ENCODE peak calls at places on chromosomes 13 and 19, in six cellular contexts. One of them, this sample, is unnamed.

GRCh38 chr19:42129399-42130253 is 2.6 kb downstream of the POU2F2 start:
- DNase-seq in stimulated activated CD8-positive, alpha-beta memory T cell treated with anti-CD3 and anti-CD28 coated beads, Interleukin-12 subunit alpha, Interleukin-12 subunit beta, amount 100 ng/mL, for 4 hours: no peak
- DNase-seq in ureter: no peak
- DNase-seq in AG09319: no peak
- DNase-seq in HL-60: peak
- DNase-seq in T-helper 22 cell: no peak
- DNase-seq in this sample: no peak

GRCh38 chr13:100597253-100597652 is 8.7 kb upstream of the GGACT start:
- DNase-seq in stimulated activated CD8-positive, alpha-beta memory T cell treated with anti-CD3 and anti-CD28 coated beads, Interleukin-12 subunit alpha, Interleukin-12 subunit beta, amount 100 ng/mL, for 4 hours: no peak
- DNase-seq in ureter: no peak
- DNase-seq in AG09319: no peak
- DNase-seq in HL-60: no peak
- DNase-seq in T-helper 22 cell: no peak
- DNase-seq in this sample: no peak

GRCh38 chr19:48970923-48971395 is 5.8 kb downstream of the FTL start:
- DNase-seq in stimulated activated CD8-positive, alpha-beta memory T cell treated with anti-CD3 and anti-CD28 coated beads, Interleukin-12 subunit alpha, Interleukin-12 subunit beta, amount 100 ng/mL, for 4 hours: peak
- DNase-seq in ureter: peak
- DNase-seq in AG09319: no peak
- DNase-seq in HL-60: no peak
- DNase-seq in T-helper 22 cell: peak
- DNase-seq in this sample: no peak

GRCh38 chr19:6677924-6678689 is 8.1 kb upstream of the TNFSF14 start:
- DNase-seq in stimulated activated CD8-positive, alpha-beta memory T cell treated with anti-CD3 and anti-CD28 coated beads, Interleukin-12 subunit alpha, Interleukin-12 subunit beta, amount 100 ng/mL, for 4 hours: no peak
- DNase-seq in ureter: peak
- DNase-seq in AG09319: no peak
- DNase-seq in HL-60: no peak
- DNase-seq in T-helper 22 cell: no peak
- DNase-seq in this sample: no peak

GRCh38 chr13:34416833-34417425 is 525.1 kb upstream of the NBEA start:
- DNase-seq in stimulated activated CD8-positive, alpha-beta memory T cell treated with anti-CD3 and anti-CD28 coated beads, Interleukin-12 subunit alpha, Interleukin-12 subunit beta, amount 100 ng/mL, for 4 hours: no peak
- DNase-seq in ureter: peak
- DNase-seq in AG09319: peak
- DNase-seq in HL-60: no peak
- DNase-seq in T-helper 22 cell: no peak
- DNase-seq in this sample: no peak

GRCh38 chr13:66405908-66406802 is 824.0 kb downstream of the PCDH9 start:
- DNase-seq in stimulated activated CD8-positive, alpha-beta memory T cell treated with anti-CD3 and anti-CD28 coated beads, Interleukin-12 subunit alpha, Interleukin-12 subunit beta, amount 100 ng/mL, for 4 hours: no peak
- DNase-seq in ureter: no peak
- DNase-seq in AG09319: no peak
- DNase-seq in HL-60: no peak
- DNase-seq in T-helper 22 cell: no peak
- DNase-seq in this sample: no peak

GRCh38 chr19:52453324-52454094 is at the start of gene ZNF578:
- DNase-seq in stimulated activated CD8-positive, alpha-beta memory T cell treated with anti-CD3 and anti-CD28 coated beads, Interleukin-12 subunit alpha, Interleukin-12 subunit beta, amount 100 ng/mL, for 4 hours: peak
- DNase-seq in ureter: peak
- DNase-seq in AG09319: peak
- DNase-seq in HL-60: peak
- DNase-seq in T-helper 22 cell: peak
- DNase-seq in this sample: peak

GRCh38 chr13:46097015-46097414 is 7.8 kb downstream of the CPB2 start:
- DNase-seq in stimulated activated CD8-positive, alpha-beta memory T cell treated with anti-CD3 and anti-CD28 coated beads, Interleukin-12 subunit alpha, Interleukin-12 subunit beta, amount 100 ng/mL, for 4 hours: no peak
- DNase-seq in ureter: no peak
- DNase-seq in AG09319: no peak
- DNase-seq in HL-60: no peak
- DNase-seq in T-helper 22 cell: no peak
- DNase-seq in this sample: no peak

GRCh38 chr19:34256835-34257558 is 2.6 kb downstream of the GARRE1 start:
- DNase-seq in stimulated activated CD8-positive, alpha-beta memory T cell treated with anti-CD3 and anti-CD28 coated beads, Interleukin-12 subunit alpha, Interleukin-12 subunit beta, amount 100 ng/mL, for 4 hours: no peak
- DNase-seq in ureter: no peak
- DNase-seq in AG09319: no peak
- DNase-seq in HL-60: no peak
- DNase-seq in T-helper 22 cell: no peak
- DNase-seq in this sample: no peak

GRCh38 chr19:20926796-20927195 is 3.7 kb downstream of the ZNF85 start:
- DNase-seq in stimulated activated CD8-positive, alpha-beta memory T cell treated with anti-CD3 and anti-CD28 coated beads, Interleukin-12 subunit alpha, Interleukin-12 subunit beta, amount 100 ng/mL, for 4 hours: no peak
- DNase-seq in ureter: no peak
- DNase-seq in AG09319: no peak
- DNase-seq in HL-60: no peak
- DNase-seq in T-helper 22 cell: no peak
- DNase-seq in this sample: no peak

GRCh38 chr19:17762505-17763229 is 11.4 kb downstream of the FCHO1 start:
- DNase-seq in stimulated activated CD8-positive, alpha-beta memory T cell treated with anti-CD3 and anti-CD28 coated beads, Interleukin-12 subunit alpha, Interleukin-12 subunit beta, amount 100 ng/mL, for 4 hours: no peak
- DNase-seq in ureter: no peak
- DNase-seq in AG09319: no peak
- DNase-seq in HL-60: no peak
- DNase-seq in T-helper 22 cell: no peak
- DNase-seq in this sample: no peak

GRCh38 chr19:16096281-16096855 is 15.3 kb upstream of the RAB8A start:
- DNase-seq in stimulated activated CD8-positive, alpha-beta memory T cell treated with anti-CD3 and anti-CD28 coated beads, Interleukin-12 subunit alpha, Interleukin-12 subunit beta, amount 100 ng/mL, for 4 hours: no peak
- DNase-seq in ureter: no peak
- DNase-seq in AG09319: no peak
- DNase-seq in HL-60: no peak
- DNase-seq in T-helper 22 cell: no peak
- DNase-seq in this sample: no peak

GRCh38 chr19:14114854-14115253 is 2.7 kb downstream of the PRKACA start:
- DNase-seq in stimulated activated CD8-positive, alpha-beta memory T cell treated with anti-CD3 and anti-CD28 coated beads, Interleukin-12 subunit alpha, Interleukin-12 subunit beta, amount 100 ng/mL, for 4 hours: peak
- DNase-seq in ureter: no peak
- DNase-seq in AG09319: no peak
- DNase-seq in HL-60: peak
- DNase-seq in T-helper 22 cell: no peak
- DNase-seq in this sample: no peak

GRCh38 chr19:18002347-18002850 is 5.6 kb upstream of the ARRDC2 start:
- DNase-seq in stimulated activated CD8-positive, alpha-beta memory T cell treated with anti-CD3 and anti-CD28 coated beads, Interleukin-12 subunit alpha, Interleukin-12 subunit beta, amount 100 ng/mL, for 4 hours: no peak
- DNase-seq in ureter: no peak
- DNase-seq in AG09319: no peak
- DNase-seq in HL-60: peak
- DNase-seq in T-helper 22 cell: no peak
- DNase-seq in this sample: no peak

GRCh38 chr19:12891553-12892021 is 627 bp downstream of the GCDH start:
- DNase-seq in stimulated activated CD8-positive, alpha-beta memory T cell treated with anti-CD3 and anti-CD28 coated beads, Interleukin-12 subunit alpha, Interleukin-12 subunit beta, amount 100 ng/mL, for 4 hours: no peak
- DNase-seq in ureter: no peak
- DNase-seq in AG09319: no peak
- DNase-seq in HL-60: no peak
- DNase-seq in T-helper 22 cell: no peak
- DNase-seq in this sample: no peak

GRCh38 chr13:111131048-111131447 is 15.9 kb downstream of the ARHGEF7 start:
- DNase-seq in stimulated activated CD8-positive, alpha-beta memory T cell treated with anti-CD3 and anti-CD28 coated beads, Interleukin-12 subunit alpha, Interleukin-12 subunit beta, amount 100 ng/mL, for 4 hours: no peak
- DNase-seq in ureter: no peak
- DNase-seq in AG09319: no peak
- DNase-seq in HL-60: no peak
- DNase-seq in T-helper 22 cell: no peak
- DNase-seq in this sample: no peak

GRCh38 chr13:46964789-46965527 is 68.1 kb upstream of the HTR2A start:
- DNase-seq in stimulated activated CD8-positive, alpha-beta memory T cell treated with anti-CD3 and anti-CD28 coated beads, Interleukin-12 subunit alpha, Interleukin-12 subunit beta, amount 100 ng/mL, for 4 hours: no peak
- DNase-seq in ureter: no peak
- DNase-seq in AG09319: no peak
- DNase-seq in HL-60: no peak
- DNase-seq in T-helper 22 cell: no peak
- DNase-seq in this sample: no peak

GRCh38 chr19:12792853-12793289 is 1.6 kb downstream of the JUNB start:
- DNase-seq in stimulated activated CD8-positive, alpha-beta memory T cell treated with anti-CD3 and anti-CD28 coated beads, Interleukin-12 subunit alpha, Interleukin-12 subunit beta, amount 100 ng/mL, for 4 hours: no peak
- DNase-seq in ureter: peak
- DNase-seq in AG09319: no peak
- DNase-seq in HL-60: no peak
- DNase-seq in T-helper 22 cell: no peak
- DNase-seq in this sample: no peak

GRCh38 chr13:27273658-27274425 is 3.2 kb downstream of the RASL11A start:
- DNase-seq in stimulated activated CD8-positive, alpha-beta memory T cell treated with anti-CD3 and anti-CD28 coated beads, Interleukin-12 subunit alpha, Interleukin-12 subunit beta, amount 100 ng/mL, for 4 hours: no peak
- DNase-seq in ureter: no peak
- DNase-seq in AG09319: no peak
- DNase-seq in HL-60: no peak
- DNase-seq in T-helper 22 cell: no peak
- DNase-seq in this sample: no peak

GRCh38 chr13:105346141-105346766 is 1189.2 kb downstream of the EFNB2 start:
- DNase-seq in stimulated activated CD8-positive, alpha-beta memory T cell treated with anti-CD3 and anti-CD28 coated beads, Interleukin-12 subunit alpha, Interleukin-12 subunit beta, amount 100 ng/mL, for 4 hours: no peak
- DNase-seq in ureter: no peak
- DNase-seq in AG09319: no peak
- DNase-seq in HL-60: no peak
- DNase-seq in T-helper 22 cell: no peak
- DNase-seq in this sample: no peak

GRCh38 chr19:47036233-47036651 is 12.2 kb downstream of the TMEM160 start:
- DNase-seq in stimulated activated CD8-positive, alpha-beta memory T cell treated with anti-CD3 and anti-CD28 coated beads, Interleukin-12 subunit alpha, Interleukin-12 subunit beta, amount 100 ng/mL, for 4 hours: no peak
- DNase-seq in ureter: no peak
- DNase-seq in AG09319: no peak
- DNase-seq in HL-60: peak
- DNase-seq in T-helper 22 cell: no peak
- DNase-seq in this sample: no peak

GRCh38 chr19:19944583-19944880 is 43.8 kb downstream of the ZNF93 start:
- DNase-seq in stimulated activated CD8-positive, alpha-beta memory T cell treated with anti-CD3 and anti-CD28 coated beads, Interleukin-12 subunit alpha, Interleukin-12 subunit beta, amount 100 ng/mL, for 4 hours: no peak
- DNase-seq in ureter: no peak
- DNase-seq in AG09319: no peak
- DNase-seq in HL-60: no peak
- DNase-seq in T-helper 22 cell: no peak
- DNase-seq in this sample: no peak

GRCh38 chr13:29707876-29708543 is 112.5 kb upstream of the SLC7A1 start:
- DNase-seq in stimulated activated CD8-positive, alpha-beta memory T cell treated with anti-CD3 and anti-CD28 coated beads, Interleukin-12 subunit alpha, Interleukin-12 subunit beta, amount 100 ng/mL, for 4 hours: no peak
- DNase-seq in ureter: no peak
- DNase-seq in AG09319: peak
- DNase-seq in HL-60: peak
- DNase-seq in T-helper 22 cell: no peak
- DNase-seq in this sample: no peak

This sample was measured in esophagus muscularis mucosa.